ENCODE peak calls at places on chromosome 2, in ten cellular contexts. X is cardiac fibroblast, N is left ventricle myocardium inferior, K is HepG2, G is psoas muscle, J is right atrium auricular region, I is cardiac muscle cell, B is mammary epithelial cell, D is IMR-90, R is lower lobe of right lung. O is an unnamed sample.

GRCh38 chr2:17646096-17646554 is 105.6 kb downstream of the VSNL1 start:
- DNase-seq in X (peak; percentile 92), G (no peak), I (peak; percentile 67), J (peak; percentile 66), R (no peak), N (no peak), B (peak; percentile 84), K (peak; percentile 83), D (peak; percentile 88), O (peak; percentile 89)

GRCh38 chr2:161307676-161308075 is 549 bp upstream of the PSMD14 start:
- DNase-seq in K (no peak), B (peak; percentile 3), X (no peak), D (no peak), I (no peak), N (no peak), R (no peak), G (no peak), J (no peak), O (no peak)

GRCh38 chr2:75603477-75603876 is 42.7 kb upstream of the EVA1A start:
- DNase-seq in N (no peak), K (no peak), R (no peak), G (no peak), X (peak; percentile 32), J (no peak), D (no peak), B (no peak), I (no peak), O (no peak)

GRCh38 chr2:126796931-126797621 is 101.6 kb upstream of the TEX51 start:
- DNase-seq in N (no peak), X (no peak), J (no peak), K (no peak), R (no peak), I (no peak), G (no peak), B (no peak), D (no peak), O (no peak)

GRCh38 chr2:200305797-200306718 is at the start of gene SPATS2L:
- DNase-seq in B (peak; percentile 80), K (peak; percentile 95), D (peak; percentile 86), X (peak; percentile 78), G (peak; percentile 88), I (peak; percentile 77), N (peak; percentile 86), J (peak; percentile 82), R (peak; percentile 86), O (peak; percentile 79)

GRCh38 chr2:235406420-235406819 is 87.4 kb upstream of the AGAP1 start:
- DNase-seq in G (no peak), X (no peak), B (no peak), J (no peak), I (no peak), N (no peak), R (peak; percentile 59), K (no peak), D (no peak), O (no peak)

GRCh38 chr2:241620419-241620769 is 16.6 kb downstream of the THAP4 start:
- DNase-seq in G (no peak), N (no peak), R (no peak), X (peak; percentile 81), I (no peak), B (peak; percentile 52), J (no peak), D (peak; percentile 33), K (no peak), O (peak; percentile 40)

GRCh38 chr2:80326214-80326613 is 21.7 kb upstream of the LRRTM1 start:
- DNase-seq in K (peak; percentile 18), X (peak; percentile 54), G (no peak), B (no peak), D (peak; percentile 19), R (no peak), I (peak; percentile 64), N (no peak), J (no peak), O (peak; percentile 40)

DNA sequence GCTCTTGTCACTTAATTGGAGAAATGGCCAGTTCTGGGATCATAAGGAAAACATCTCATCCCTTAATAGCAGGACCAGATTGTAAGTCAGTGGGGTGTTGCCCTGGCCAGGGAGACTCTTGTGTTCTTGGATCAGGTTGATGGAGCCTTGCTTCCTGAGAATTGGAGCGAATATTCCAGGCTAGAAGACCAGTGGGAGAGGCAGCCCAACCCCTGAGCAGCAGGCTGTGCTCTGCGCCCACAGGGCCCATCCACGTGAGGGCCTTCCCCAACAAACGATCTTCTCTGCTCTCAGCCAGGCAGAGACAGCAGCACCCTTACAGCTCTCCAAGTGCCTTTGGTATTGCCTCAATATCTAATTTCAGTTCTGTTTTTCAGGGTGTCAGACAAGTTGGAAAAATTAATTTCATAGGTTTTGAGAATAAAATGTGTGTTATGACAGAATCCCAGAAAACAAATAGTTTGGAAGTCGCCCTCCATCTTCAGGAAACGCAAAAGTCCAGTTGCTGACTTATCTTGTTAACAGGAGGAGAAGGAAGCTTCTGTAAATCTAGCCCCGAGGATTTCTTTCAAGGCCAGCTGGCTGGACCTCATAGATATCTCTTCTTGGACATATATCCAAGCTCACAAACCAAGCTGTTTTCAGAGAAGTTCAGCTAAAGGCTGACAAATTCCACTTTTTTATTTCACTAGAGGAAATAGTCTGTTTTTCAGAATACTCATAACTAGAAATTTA is 105.4 kb downstream of the COPS8 start:
- DNase-seq in I (no peak), K (no peak), R (no peak), D (no peak), X (no peak), J (no peak), G (no peak), N (peak; percentile 43), B (no peak), O (no peak)
- H3K4me3 ChIP-seq in I (no peak overlapping the region), K (no peak overlapping the region), R (no peak overlapping the region), D (no peak overlapping the region), X (no peak overlapping the region), J (no peak overlapping the region), G (no peak overlapping the region), N (no peak overlapping the region), B (no peak overlapping the region), O (no peak overlapping the region)

GRCh38 chr2:58594175-58594574 is 353.1 kb upstream of the FANCL start:
- DNase-seq in X (no peak), B (no peak), N (no peak), K (peak; percentile 21), R (no peak), G (no peak), D (no peak), I (no peak), J (no peak), O (peak; percentile 12)
- TF ChIP-seq CTCF in X (no peak), B (peak; percentile 34), N (no peak), K (no peak), R (no peak), G (no peak), D (no peak), I (no peak), J (no peak), O (peak; percentile 34)

GRCh38 chr2:96084006-96084857 is 32.1 kb downstream of the ADRA2B start:
- DNase-seq in D (no peak), X (no peak), N (peak; percentile 11), I (no peak), G (no peak), K (no peak), R (peak; percentile 29), J (peak; percentile 47), B (no peak), O (no peak)

GRCh38 chr2:96083064-96083889 is 33.1 kb downstream of the ADRA2B start:
- DNase-seq in N (peak; percentile 75), B (no peak), I (no peak), R (peak; percentile 38), K (no peak), D (no peak), J (peak; percentile 63), G (peak; percentile 73), X (no peak), O (no peak)

GRCh38 chr2:96087130-96087529 is 29.2 kb downstream of the ADRA2B start:
- DNase-seq in N (no peak), X (no peak), B (no peak), D (no peak), J (no peak), K (no peak), R (no peak), I (no peak), G (no peak), O (no peak)

GRCh38 chr2:96088340-96089335 is 27.7 kb downstream of the ADRA2B start:
- DNase-seq in B (no peak), D (no peak), G (peak; percentile 25), I (no peak), K (no peak), N (no peak), R (peak; percentile 34), J (peak; percentile 55), X (no peak), O (no peak)

GRCh38 chr2:96085541-96086355 is 30.6 kb downstream of the ADRA2B start:
- DNase-seq in B (no peak), J (peak; percentile 52), I (no peak), X (no peak), N (no peak), K (no peak), G (no peak), R (peak; percentile 32), D (no peak), O (no peak)
- H3K4me3 ChIP-seq in B (no peak overlapping the region), J (no peak overlapping the region), I (no peak overlapping the region), X (no peak overlapping the region), N (no peak overlapping the region), K (no peak overlapping the region), G (no peak overlapping the region), R (no peak overlapping the region), D (no peak overlapping the region), O (no peak overlapping the region)

DNA sequence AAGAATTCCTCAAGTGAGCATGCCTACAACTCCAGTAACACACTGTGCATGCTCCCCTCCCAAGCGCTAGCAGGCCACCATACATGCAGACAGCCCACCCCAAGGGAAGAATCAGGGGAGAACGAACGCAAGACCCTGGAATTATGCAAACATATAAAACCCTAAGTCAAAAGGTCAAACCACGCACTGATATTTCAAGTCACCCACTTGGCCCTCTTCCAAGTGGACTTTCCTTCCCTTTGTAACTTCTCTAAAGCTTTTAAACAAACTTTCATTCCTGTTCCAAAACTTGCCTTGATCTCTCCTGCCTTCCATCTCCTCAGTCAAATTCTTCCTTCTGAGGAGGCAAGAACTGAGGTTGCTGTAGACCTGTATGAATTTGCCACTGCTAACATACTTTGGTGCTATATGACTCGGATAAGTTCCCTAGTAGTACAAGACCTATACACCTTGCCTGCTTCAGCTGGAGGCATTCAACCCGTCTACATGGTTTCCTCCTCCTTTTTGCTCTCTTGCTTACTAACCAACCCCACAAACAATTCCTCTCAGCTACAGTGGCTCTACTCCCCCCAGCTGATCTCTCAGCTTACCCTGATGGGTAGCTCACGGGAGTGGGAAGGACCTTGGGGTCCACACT is 11.1 kb upstream of the RPIA start:
- DNase-seq in I (no peak), G (no peak), D (no peak), J (no peak), K (peak; percentile 62), X (no peak), B (no peak), R (no peak), N (no peak), O (no peak)
- TF ChIP-seq CTCF in I (no peak), G (no peak), D (no peak), J (no peak), K (no peak), X (no peak), B (no peak), R (no peak), N (no peak), O (no peak)

O was measured in choroid plexus epithelial cell.